ENCODE peak calls at places on chromosomes 16 and 17, in six cellular contexts. M, N, W, T, O and L are unnamed samples.
A peak's percentile ranks its signal among the peaks of the same experiment; 100 is the strongest.

GRCh38 chr17:43578352-43578698 is 32.2 kb upstream of the ETV4 start:
- DNase-seq in W (no peak), O (no peak), N (no peak), T (no peak), M (no peak), L (no peak)

GRCh38 chr16:89863741-89864391 is 9.5 kb upstream of the TCF25 start:
- DNase-seq in T (no peak), W (no peak), M (peak; percentile 35), O (no peak), N (peak; percentile 64), L (no peak)

GRCh38 chr16:67173808-67174705 is 3.7 kb downstream of the NOL3 start:
- DNase-seq in N (peak; percentile 93), T (peak; percentile 76), O (peak; percentile 91), M (peak; percentile 87), W (peak; percentile 75), L (peak; percentile 65)

GRCh38 chr16:76639685-76640289 is 362.6 kb downstream of the CNTNAP4 start:
- DNase-seq in O (peak; percentile 35), T (no peak), N (no peak), M (no peak), W (peak; percentile 63), L (peak; percentile 29)

GRCh38 chr16:2768403-2769089 is 8.5 kb downstream of the ELOB start:
- DNase-seq in M (no peak), W (no peak), T (no peak), N (peak; percentile 40), O (no peak), L (no peak)

GRCh38 chr17:66493283-66494019 is 191.0 kb downstream of the PRKCA start:
- DNase-seq in M (no peak), O (peak; percentile 53), T (no peak), W (no peak), N (no peak), L (no peak)

GRCh38 chr17:83203073-83203471 is 123.7 kb downstream of the METRNL start:
- DNase-seq in N (peak; percentile 82), O (no peak), M (peak; percentile 50), T (peak; percentile 42), W (no peak), L (no peak)

GRCh38 chr17:8994319-8994718 is 27.0 kb upstream of the NTN1 start:
- DNase-seq in O (peak; percentile 62), M (peak; percentile 74), T (peak; percentile 76), N (peak; percentile 85), W (peak; percentile 82), L (peak; percentile 79)

GRCh38 chr17:31554930-31555329 is 163.5 kb downstream of the RAB11FIP4 start:
- DNase-seq in O (no peak), W (no peak), T (no peak), N (no peak), M (no peak), L (no peak)

GRCh38 chr16:66872927-66873684 is 7.2 kb upstream of the PDP2 start:
- DNase-seq in T (peak; percentile 88), W (peak; percentile 89), N (peak; percentile 96), M (peak; percentile 92), O (peak; percentile 92), L (peak; percentile 90)

GRCh38 chr16:48041861-48042435 is 113.8 kb downstream of the ABCC12 start:
- DNase-seq in O (peak; percentile 24), M (no peak), T (no peak), W (peak; percentile 69), N (no peak), L (no peak)

GRCh38 chr17:7410634-7411426 is 3.2 kb downstream of the NLGN2 start:
- DNase-seq in N (no peak), T (no peak), W (no peak), M (no peak), O (no peak), L (no peak)

DNA sequence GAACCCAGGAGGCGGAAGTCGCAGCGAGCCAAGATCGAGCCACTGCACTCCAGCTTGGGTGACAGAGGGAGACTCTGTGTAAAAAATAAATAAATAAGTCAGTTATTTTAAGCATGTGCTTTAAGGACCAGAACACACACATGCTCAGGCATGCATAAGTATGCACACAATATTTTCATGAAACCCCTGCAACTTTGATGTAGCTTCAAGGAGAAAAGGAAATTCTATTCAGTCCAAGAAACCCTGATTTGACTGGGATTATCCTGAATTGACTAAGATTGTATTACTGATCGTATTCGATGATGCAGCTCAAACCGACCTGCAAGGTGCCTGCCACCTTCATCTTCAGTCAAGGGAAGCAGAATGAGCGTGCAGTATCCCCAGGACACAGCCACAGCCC is 841 bp downstream of the TEKT5 start:
- DNase-seq in N (no peak), M (no peak), T (no peak), O (no peak), W (no peak), L (no peak)
- TF ChIP-seq CTCF in N (no peak), M (no peak), T (no peak), O (no peak), W (no peak), L (no peak)

DNA sequence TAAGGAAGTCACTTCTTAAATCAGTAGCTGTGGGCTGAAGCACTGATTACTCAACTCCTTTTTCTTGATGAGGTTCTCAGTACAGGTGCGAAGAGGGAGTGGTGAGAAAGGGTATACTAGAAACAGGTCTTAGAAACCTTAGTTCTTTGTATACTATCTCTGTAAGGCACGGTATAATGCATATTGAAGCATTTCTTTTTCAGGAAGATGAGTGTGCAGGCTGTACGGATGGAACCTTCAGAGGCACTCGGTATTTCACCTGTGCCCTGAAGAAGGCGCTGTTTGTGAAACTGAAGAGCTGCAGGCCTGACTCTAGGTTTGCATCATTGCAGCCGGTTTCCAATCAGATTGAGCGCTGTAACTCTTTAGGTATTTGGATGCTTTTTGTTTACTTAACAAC is 39.2 kb downstream of the CYLD start:
- DNase-seq in N (no peak), T (no peak), W (no peak), M (no peak), O (peak; percentile 17), L (no peak)
- TF ChIP-seq CTCF in N (no peak), T (no peak), W (peak; percentile 36), M (no peak), O (no peak), L (peak; percentile 23)

DNA sequence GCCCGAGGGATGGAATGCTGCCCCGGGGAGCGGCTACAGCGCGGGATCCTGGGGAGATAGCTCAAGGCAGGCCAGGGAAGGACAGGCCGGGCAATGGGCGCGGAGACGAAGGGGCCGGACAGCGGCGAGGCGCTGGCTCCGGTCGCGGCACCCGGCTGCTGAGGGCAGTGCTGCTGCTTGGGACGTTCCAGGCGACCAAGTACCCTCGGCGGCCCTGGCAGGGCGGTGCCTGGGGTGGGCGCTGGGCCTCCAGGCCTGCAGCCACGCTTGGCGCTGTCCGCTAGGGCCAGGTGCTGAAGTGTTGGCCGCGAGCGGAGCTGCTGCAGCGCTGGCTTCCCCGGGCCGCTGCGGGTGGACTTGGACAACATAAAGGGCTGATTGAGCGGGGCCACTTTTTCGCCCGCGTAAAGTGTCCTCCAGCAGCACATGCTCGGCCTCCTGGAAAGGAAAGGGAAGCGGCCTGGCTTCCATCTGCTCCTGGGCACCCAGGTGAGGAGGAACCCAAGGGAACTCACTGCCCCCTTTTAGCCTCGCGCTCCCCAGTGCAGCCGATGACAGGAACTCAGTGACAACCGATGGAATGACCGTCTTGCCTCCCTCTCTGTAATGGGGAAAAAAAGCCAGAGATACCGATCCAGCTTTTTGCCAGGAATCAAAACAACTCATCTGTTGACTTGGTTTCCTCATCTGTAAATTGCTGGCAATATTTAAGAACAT is 23.7 kb downstream of the CLEC3A start:
- DNase-seq in N (peak; percentile 73), T (peak; percentile 45), M (peak; percentile 71), O (peak; percentile 36), W (no peak), L (peak; percentile 94)
- TF ChIP-seq CTCF in N (no peak), T (no peak), M (no peak), O (no peak), W (no peak), L (no peak)

DNA sequence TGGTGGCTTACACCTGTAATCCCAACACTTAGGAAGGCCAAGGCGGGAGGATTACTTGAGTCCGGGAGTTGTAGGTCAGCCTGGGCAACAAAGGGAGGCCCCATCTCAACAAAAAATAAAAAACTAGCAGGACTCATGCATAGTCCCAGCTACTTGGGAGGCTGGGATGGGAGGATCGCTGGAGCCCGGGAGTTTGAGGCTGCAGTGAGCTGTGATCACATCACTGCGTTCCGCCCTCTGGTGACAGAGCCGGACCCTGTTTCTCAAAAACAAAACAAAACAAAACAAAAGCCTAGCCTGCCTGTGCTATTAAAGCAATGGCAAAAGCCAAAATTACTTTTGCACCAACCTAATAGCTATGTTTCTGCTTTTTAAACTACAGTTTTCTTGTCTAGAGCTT is 1.5 kb downstream of the FCSK start:
- DNase-seq in O (peak; percentile 24), N (no peak), M (no peak), W (peak; percentile 62), T (no peak), L (no peak)
- TF ChIP-seq CTCF in O (peak; percentile 10), N (no peak), M (no peak), W (no peak), T (no peak), L (no peak)

GRCh38 chr17:64099543-64099942 is 30.4 kb downstream of the ERN1 start:
- DNase-seq in M (no peak), O (no peak), W (peak; percentile 67), N (no peak), T (no peak), L (no peak)
- TF ChIP-seq CTCF in M (no peak), O (no peak), W (no peak), N (no peak), T (no peak), L (no peak)

DNA sequence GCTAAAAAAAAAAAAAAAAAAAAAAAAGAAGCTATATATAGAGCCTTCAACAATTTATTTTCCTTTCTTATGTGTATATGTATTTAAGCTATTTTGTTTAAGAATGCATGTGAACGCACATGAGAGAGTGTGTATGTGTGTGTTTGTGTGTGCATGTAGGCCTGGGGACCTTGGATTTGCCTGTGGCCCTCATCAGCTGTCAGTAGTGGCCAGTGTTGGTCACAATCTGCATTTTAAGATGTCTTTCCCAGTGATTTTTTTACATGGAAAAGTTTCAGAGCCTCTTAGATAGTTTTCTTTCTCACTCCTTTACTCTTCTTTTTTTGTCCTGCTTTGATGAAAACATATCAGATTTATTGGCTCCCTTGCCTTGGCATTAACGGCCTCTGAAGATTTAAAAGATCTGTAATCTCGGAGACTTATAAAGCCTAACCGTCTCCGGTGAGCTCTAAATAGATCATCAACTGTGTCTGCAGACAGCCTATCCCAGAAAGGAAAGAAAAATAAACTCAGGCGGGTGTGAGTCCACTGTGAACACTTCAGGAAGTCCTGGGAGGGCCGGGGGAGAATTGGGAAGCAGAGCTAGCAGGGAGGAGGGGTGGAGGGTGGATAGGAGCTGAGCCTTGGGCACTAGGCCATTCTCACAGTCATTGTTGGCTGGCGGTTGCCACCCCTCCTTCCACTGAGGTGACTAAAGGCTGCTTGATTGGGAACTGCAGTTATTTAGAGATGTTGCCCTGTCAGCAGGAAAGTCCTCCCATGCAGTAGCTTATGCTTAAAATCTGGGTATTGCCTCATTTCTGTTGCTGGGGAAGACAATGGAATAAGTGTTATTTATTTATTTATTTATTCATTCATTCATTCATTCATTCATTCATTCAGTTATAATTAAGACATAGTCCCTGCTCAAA is 86.8 kb downstream of the WWP2 start:
- DNase-seq in W (peak; percentile 11), O (no peak), N (peak; percentile 61), M (peak; percentile 82), T (peak; percentile 82), L (no peak)
- TF ChIP-seq CTCF in W (no peak), O (no peak), N (no peak), M (peak; percentile 17), T (no peak), L (no peak)

DNA sequence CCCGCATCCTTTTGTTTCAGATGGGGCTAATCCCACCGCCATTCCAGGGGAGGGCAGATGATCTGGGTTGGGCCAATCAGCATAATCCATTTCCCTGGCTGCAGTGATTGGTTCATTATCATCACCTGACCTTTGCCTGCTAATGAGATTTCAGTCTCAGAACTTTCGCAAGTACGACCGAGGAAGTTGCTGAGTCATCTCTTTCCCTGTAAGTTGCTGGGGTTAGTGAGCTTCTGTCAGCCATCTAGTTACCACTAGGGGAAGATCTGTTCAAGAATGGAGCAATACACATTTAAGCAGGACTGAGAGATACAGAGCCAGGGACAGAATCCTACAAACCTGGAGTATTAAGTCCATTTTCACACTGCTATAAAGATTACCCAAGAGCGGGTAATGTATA is 65.3 kb upstream of the NUDT7 start:
- DNase-seq in N (no peak), O (peak; percentile 66), T (no peak), M (no peak), W (no peak), L (no peak)
- TF ChIP-seq CTCF in N (no peak), O (no peak), T (no peak), M (no peak), W (no peak), L (no peak)